ENCODE peak calls at places on chromosomes 6 and 20, in six cellular contexts. One of them, this sample, is unnamed.
A peak's percentile ranks its signal among the peaks of the same experiment; 100 is the strongest.

GRCh38 chr6:136079701-136080565 is 170.2 kb downstream of the MTFR2 start:
- DNase-seq in H1: no peak
- DNase-seq in IMR-90: no peak
- DNase-seq in testis: no peak
- DNase-seq in HepG2: no peak
- DNase-seq in A549: no peak
- DNase-seq in this sample: no peak

GRCh38 chr20:25600632-25601031 is 15.3 kb upstream of the NINL start:
- DNase-seq in H1: no peak
- DNase-seq in IMR-90: no peak
- DNase-seq in testis: no peak
- DNase-seq in HepG2: peak; percentile 59
- DNase-seq in A549: no peak
- DNase-seq in this sample: no peak

GRCh38 chr6:34157851-34158250 is 12.0 kb upstream of the GRM4 start:
- DNase-seq in H1: no peak
- DNase-seq in IMR-90: no peak
- DNase-seq in testis: no peak
- DNase-seq in HepG2: no peak
- DNase-seq in A549: no peak
- DNase-seq in this sample: peak; percentile 22

GRCh38 chr6:37535701-37536461 is 36.2 kb upstream of the CCDC167 start:
- DNase-seq in H1: no peak
- DNase-seq in IMR-90: no peak
- DNase-seq in testis: no peak
- DNase-seq in HepG2: no peak
- DNase-seq in A549: no peak
- DNase-seq in this sample: peak; percentile 31

GRCh38 chr20:36969478-36970186 is 18.1 kb upstream of the SAMHD1 start:
- DNase-seq in H1: no peak
- DNase-seq in IMR-90: no peak
- DNase-seq in testis: no peak
- DNase-seq in HepG2: peak; percentile 53
- DNase-seq in A549: no peak
- DNase-seq in this sample: no peak

GRCh38 chr6:3751019-3751729 is at the start of gene PXDC1:
- DNase-seq in H1: no peak
- DNase-seq in IMR-90: no peak
- DNase-seq in testis: no peak
- DNase-seq in HepG2: no peak
- DNase-seq in A549: no peak
- DNase-seq in this sample: peak; percentile 57

GRCh38 chr20:17654649-17655285 is 27.3 kb downstream of the RRBP1 start:
- DNase-seq in H1: no peak
- DNase-seq in IMR-90: peak; percentile 52
- DNase-seq in testis: peak; percentile 60
- DNase-seq in HepG2: peak; percentile 53
- DNase-seq in A549: no peak
- DNase-seq in this sample: peak; percentile 25

GRCh38 chr6:35312076-35312762 is 14.6 kb downstream of the DEF6 start:
- DNase-seq in H1: no peak
- DNase-seq in IMR-90: no peak
- DNase-seq in testis: no peak
- DNase-seq in HepG2: no peak
- DNase-seq in A549: no peak
- DNase-seq in this sample: no peak

GRCh38 chr6:163092846-163093245 is 321.7 kb upstream of the QKI start:
- DNase-seq in H1: no peak
- DNase-seq in IMR-90: no peak
- DNase-seq in testis: no peak
- DNase-seq in HepG2: no peak
- DNase-seq in A549: no peak
- DNase-seq in this sample: no peak

GRCh38 chr6:6918216-6918983 is 189.4 kb upstream of the RREB1 start:
- DNase-seq in H1: no peak
- DNase-seq in IMR-90: peak; percentile 59
- DNase-seq in testis: no peak
- DNase-seq in HepG2: no peak
- DNase-seq in A549: no peak
- DNase-seq in this sample: no peak

GRCh38 chr6:53814353-53814752 is 19.5 kb downstream of the LRRC1 start:
- DNase-seq in H1: no peak
- DNase-seq in IMR-90: no peak
- DNase-seq in testis: no peak
- DNase-seq in HepG2: peak; percentile 44
- DNase-seq in A549: no peak
- DNase-seq in this sample: no peak

GRCh38 chr6:161198781-161199505 is 74.9 kb downstream of the AGPAT4 start:
- DNase-seq in H1: no peak
- DNase-seq in IMR-90: no peak
- DNase-seq in testis: no peak
- DNase-seq in HepG2: no peak
- DNase-seq in A549: no peak
- DNase-seq in this sample: no peak

GRCh38 chr6:143792402-143793339 is 50.5 kb upstream of the LTV1 start:
- DNase-seq in H1: no peak
- DNase-seq in IMR-90: no peak
- DNase-seq in testis: no peak
- DNase-seq in HepG2: no peak
- DNase-seq in A549: no peak
- DNase-seq in this sample: no peak

GRCh38 chr6:403659-404655 is 12.4 kb downstream of the IRF4 start:
- DNase-seq in H1: no peak
- DNase-seq in IMR-90: no peak
- DNase-seq in testis: no peak
- DNase-seq in HepG2: no peak
- DNase-seq in A549: no peak
- DNase-seq in this sample: peak; percentile 51

GRCh38 chr6:29510746-29511300 is 23.1 kb upstream of the MAS1L start:
- DNase-seq in H1: no peak
- DNase-seq in IMR-90: no peak
- DNase-seq in testis: no peak
- DNase-seq in HepG2: no peak
- DNase-seq in A549: no peak
- DNase-seq in this sample: no peak

GRCh38 chr6:47195251-47195650 is 114.5 kb downstream of the TNFRSF21 start:
- DNase-seq in H1: no peak
- DNase-seq in IMR-90: peak; percentile 39
- DNase-seq in testis: no peak
- DNase-seq in HepG2: no peak
- DNase-seq in A549: no peak
- DNase-seq in this sample: no peak

GRCh38 chr20:50645253-50646068 is 45.9 kb downstream of the RIPOR3 start:
- DNase-seq in H1: peak; percentile 85
- DNase-seq in IMR-90: peak; percentile 100
- DNase-seq in testis: peak; percentile 89
- DNase-seq in HepG2: peak; percentile 100
- DNase-seq in A549: peak; percentile 99
- DNase-seq in this sample: peak; percentile 33
- TF ChIP-seq POLR2A in H1: peak; percentile 32
- TF ChIP-seq POLR2A in IMR-90: no peak
- TF ChIP-seq POLR2A in testis: no peak
- TF ChIP-seq POLR2A in HepG2: peak; percentile 56
- TF ChIP-seq POLR2A in A549: no peak
- TF ChIP-seq POLR2A in this sample: no peak

GRCh38 chr20:47284373-47284772 is 72.1 kb downstream of the ZMYND8 start:
- DNase-seq in H1: no peak
- DNase-seq in IMR-90: no peak
- DNase-seq in testis: no peak
- DNase-seq in HepG2: no peak
- DNase-seq in A549: no peak
- DNase-seq in this sample: no peak
- TF ChIP-seq POLR2A in H1: no peak
- TF ChIP-seq POLR2A in IMR-90: no peak
- TF ChIP-seq POLR2A in testis: no peak
- TF ChIP-seq POLR2A in HepG2: no peak
- TF ChIP-seq POLR2A in A549: no peak
- TF ChIP-seq POLR2A in this sample: no peak

DNA sequence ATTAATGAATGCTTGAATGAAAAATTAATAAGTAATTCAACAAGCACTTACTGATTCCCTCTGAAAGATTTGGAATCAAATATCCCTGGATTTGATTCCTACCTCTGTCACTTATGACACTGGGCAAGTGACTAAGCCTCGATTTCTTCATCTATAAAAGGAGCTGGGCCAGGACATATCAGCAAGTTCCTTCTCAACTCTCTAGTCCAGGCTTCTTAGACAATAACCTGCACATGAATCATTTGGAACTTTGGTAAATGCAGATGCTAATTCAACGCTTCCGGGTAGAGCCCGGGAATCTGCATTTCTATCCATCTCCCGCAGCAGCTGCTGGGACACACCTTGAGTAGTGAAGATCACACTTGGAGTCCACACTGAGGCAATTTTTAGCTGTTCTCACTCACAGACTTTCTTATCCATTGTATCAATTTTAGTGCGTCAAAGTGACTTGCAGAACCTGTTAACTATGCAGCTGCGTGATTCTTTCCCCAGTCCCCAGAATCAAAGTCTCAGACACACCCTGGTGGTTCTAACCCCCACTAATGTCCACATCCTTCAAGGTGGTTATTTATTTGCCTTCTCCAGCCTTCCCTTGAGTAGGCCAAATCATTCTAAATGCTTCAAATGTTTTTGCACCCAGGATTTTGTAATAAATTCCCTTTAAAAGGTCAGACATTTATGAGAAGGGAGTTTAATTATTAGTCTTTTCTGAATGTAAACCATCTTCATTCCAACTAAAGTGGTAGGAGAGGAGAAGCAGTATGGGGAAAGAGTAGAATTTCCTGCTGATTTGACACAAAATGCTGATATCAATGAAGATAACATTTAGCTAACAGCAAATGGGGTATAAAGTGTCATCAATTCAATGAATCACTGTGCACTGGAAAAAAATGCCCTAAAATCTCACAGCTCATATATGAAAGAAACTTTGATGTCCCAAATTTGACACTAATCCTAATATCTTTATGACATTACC is 26.0 kb upstream of the CCND3 start:
- DNase-seq in H1: no peak
- DNase-seq in IMR-90: peak; percentile 30
- DNase-seq in testis: no peak
- DNase-seq in HepG2: no peak
- DNase-seq in A549: peak; percentile 44
- DNase-seq in this sample: peak; percentile 40
- TF ChIP-seq POLR2A in H1: no peak
- TF ChIP-seq POLR2A in IMR-90: no peak
- TF ChIP-seq POLR2A in testis: no peak
- TF ChIP-seq POLR2A in HepG2: no peak
- TF ChIP-seq POLR2A in A549: no peak
- TF ChIP-seq POLR2A in this sample: no peak

GRCh38 chr6:73314577-73315492 is 39.2 kb downstream of the DPPA5 start:
- DNase-seq in H1: no peak
- DNase-seq in IMR-90: no peak
- DNase-seq in testis: peak; percentile 19
- DNase-seq in HepG2: no peak
- DNase-seq in A549: no peak
- DNase-seq in this sample: no peak

GRCh38 chr6:73308712-73309533 is 45.2 kb downstream of the DPPA5 start:
- DNase-seq in H1: no peak
- DNase-seq in IMR-90: no peak
- DNase-seq in testis: peak; percentile 15
- DNase-seq in HepG2: no peak
- DNase-seq in A549: peak; percentile 44
- DNase-seq in this sample: no peak

GRCh38 chr6:73309534-73309783 is 44.6 kb downstream of the DPPA5 start:
- DNase-seq in H1: no peak
- DNase-seq in IMR-90: no peak
- DNase-seq in testis: no peak
- DNase-seq in HepG2: no peak
- DNase-seq in A549: no peak
- DNase-seq in this sample: no peak

DNA sequence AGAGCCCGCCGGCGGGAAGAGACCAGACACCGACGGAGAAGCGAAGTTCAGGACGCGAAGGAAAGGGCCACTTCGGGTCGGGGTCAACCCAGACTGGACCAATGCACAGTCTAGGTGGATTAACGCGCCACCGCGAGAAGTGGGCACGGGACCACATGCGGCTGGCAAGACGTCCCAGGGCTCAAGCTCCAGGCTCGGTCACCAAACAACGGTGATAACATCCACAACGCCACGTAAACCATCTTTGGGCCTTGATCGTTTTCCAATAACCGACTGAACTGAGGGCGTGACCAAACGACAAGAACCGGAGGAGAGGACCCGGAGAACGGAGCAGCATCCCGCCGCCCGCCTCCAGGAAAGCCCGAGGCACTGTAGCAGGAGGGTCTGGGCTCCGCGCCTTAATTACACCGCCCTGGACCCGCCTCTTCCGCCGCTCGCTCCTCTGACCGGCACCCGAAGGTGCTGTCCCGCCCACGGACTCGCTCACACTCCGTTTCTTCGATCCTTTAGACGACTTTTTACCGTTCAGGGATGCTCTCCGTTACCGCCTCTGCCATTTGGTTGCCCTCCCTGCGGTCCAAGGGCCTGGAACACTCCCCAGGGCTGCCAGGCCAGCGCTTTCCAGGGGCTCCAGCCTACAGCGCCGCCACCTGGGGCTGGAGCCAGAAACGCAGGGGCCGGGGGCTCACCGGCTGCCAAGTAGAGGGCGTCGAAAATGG is 44.1 kb downstream of the DPPA5 start:
- DNase-seq in H1: no peak
- DNase-seq in IMR-90: peak; percentile 52
- DNase-seq in testis: peak; percentile 58
- DNase-seq in HepG2: no peak
- DNase-seq in A549: peak; percentile 62
- DNase-seq in this sample: peak; percentile 56
- TF ChIP-seq POLR2A in H1: peak; percentile 57
- TF ChIP-seq POLR2A in IMR-90: peak; percentile 62
- TF ChIP-seq POLR2A in testis: no peak
- TF ChIP-seq POLR2A in HepG2: no peak
- TF ChIP-seq POLR2A in A549: peak; percentile 83
- TF ChIP-seq POLR2A in this sample: peak; percentile 19

GRCh38 chr6:2229039-2229438 is 16.4 kb downstream of the GMDS start:
- DNase-seq in H1: no peak
- DNase-seq in IMR-90: no peak
- DNase-seq in testis: no peak
- DNase-seq in HepG2: no peak
- DNase-seq in A549: no peak
- DNase-seq in this sample: no peak

GRCh38 chr6:2231438-2231837 is 14.0 kb downstream of the GMDS start:
- DNase-seq in H1: no peak
- DNase-seq in IMR-90: peak; percentile 18
- DNase-seq in testis: no peak
- DNase-seq in HepG2: no peak
- DNase-seq in A549: no peak
- DNase-seq in this sample: no peak

GRCh38 chr6:2230659-2231277 is 14.6 kb downstream of the GMDS start:
- DNase-seq in H1: no peak
- DNase-seq in IMR-90: no peak
- DNase-seq in testis: no peak
- DNase-seq in HepG2: no peak
- DNase-seq in A549: no peak
- DNase-seq in this sample: no peak

GRCh38 chr6:2229742-2230141 is 15.7 kb downstream of the GMDS start:
- DNase-seq in H1: no peak
- DNase-seq in IMR-90: no peak
- DNase-seq in testis: no peak
- DNase-seq in HepG2: no peak
- DNase-seq in A549: no peak
- DNase-seq in this sample: no peak

GRCh38 chr6:2232445-2232844 is 13.0 kb downstream of the GMDS start:
- DNase-seq in H1: no peak
- DNase-seq in IMR-90: no peak
- DNase-seq in testis: no peak
- DNase-seq in HepG2: no peak
- DNase-seq in A549: no peak
- DNase-seq in this sample: no peak
- TF ChIP-seq POLR2A in H1: no peak
- TF ChIP-seq POLR2A in IMR-90: no peak
- TF ChIP-seq POLR2A in testis: no peak
- TF ChIP-seq POLR2A in HepG2: no peak
- TF ChIP-seq POLR2A in A549: no peak
- TF ChIP-seq POLR2A in this sample: no peak